ENCODE peak calls at places on chromosomes 7 and 10, in nine cellular contexts. A is left ventricle myocardium inferior; V is tibial artery; M is GM23248; Q is SK-N-SH; Z is esophagus squamous epithelium; Y is IMR-90; T is CD8-positive, alpha-beta T cell; D is body of pancreas. P is an unnamed sample.

GRCh38 chr7:134908289-134908688 is 78.0 kb upstream of the AGBL3 start:
- DNase-seq in A (no peak), V (no peak), M (peak; percentile 86), Q (no peak), Z (no peak), Y (peak; percentile 85), T (no peak), D (no peak), P (no peak)

GRCh38 chr10:109992485-109992884 is 15.3 kb upstream of the ADD3 start:
- DNase-seq in A (no peak), V (no peak), M (peak; percentile 82), Q (no peak), Z (no peak), Y (peak; percentile 86), T (no peak), D (no peak), P (no peak)

GRCh38 chr10:24617771-24618396 is 105.8 kb downstream of the ARHGAP21 start:
- DNase-seq in A (peak; percentile 52), V (peak; percentile 36), M (peak; percentile 69), Q (peak; percentile 14), Z (no peak), Y (peak; percentile 31), T (peak; percentile 3), D (peak; percentile 63), P (peak; percentile 68)

GRCh38 chr7:154631162-154631561 is 371.8 kb downstream of the PAXIP1 start:
- DNase-seq in A (no peak), V (no peak), M (no peak), Q (no peak), Z (no peak), Y (no peak), T (no peak), D (no peak), P (no peak)

GRCh38 chr7:116122972-116123595 is 87.3 kb upstream of the TES start:
- DNase-seq in A (no peak), V (no peak), M (peak; percentile 77), Q (peak; percentile 17), Z (no peak), Y (peak; percentile 66), T (no peak), D (no peak), P (no peak)

GRCh38 chr10:22988581-22989360 is 60.9 kb downstream of the ARMC3 start:
- DNase-seq in A (peak; percentile 27), V (peak; percentile 38), M (peak; percentile 78), Q (peak; percentile 72), Z (no peak), Y (peak; percentile 47), T (peak; percentile 46), D (peak; percentile 65), P (no peak)

GRCh38 chr7:74656911-74657691 is 417 bp upstream of the GTF2I start:
- DNase-seq in A (peak; percentile 99), V (peak; percentile 98), M (peak; percentile 99), Q (peak; percentile 98), Z (peak; percentile 90), Y (peak; percentile 95), T (peak; percentile 95), D (peak; percentile 98), P (peak; percentile 99)

GRCh38 chr10:52951819-52952218 is 179.2 kb upstream of the MBL2 start:
- DNase-seq in A (peak; percentile 25), V (no peak), M (peak; percentile 42), Q (no peak), Z (no peak), Y (peak; percentile 57), T (no peak), D (peak; percentile 66), P (peak; percentile 62)

GRCh38 chr10:37860494-37861190 is 3.2 kb upstream of the ZNF248 start:
- DNase-seq in A (no peak), V (no peak), M (peak; percentile 78), Q (no peak), Z (no peak), Y (peak; percentile 82), T (no peak), D (no peak), P (no peak)

GRCh38 chr10:98485959-98486358 is 39.2 kb upstream of the HPS1 start:
- DNase-seq in A (no peak), V (no peak), M (peak; percentile 65), Q (no peak), Z (no peak), Y (peak; percentile 35), T (no peak), D (no peak), P (no peak)

GRCh38 chr10:6504296-6504695 is 75.8 kb downstream of the PRKCQ start:
- DNase-seq in A (no peak), V (no peak), M (no peak), Q (no peak), Z (no peak), Y (no peak), T (no peak), D (no peak), P (no peak)

DNA sequence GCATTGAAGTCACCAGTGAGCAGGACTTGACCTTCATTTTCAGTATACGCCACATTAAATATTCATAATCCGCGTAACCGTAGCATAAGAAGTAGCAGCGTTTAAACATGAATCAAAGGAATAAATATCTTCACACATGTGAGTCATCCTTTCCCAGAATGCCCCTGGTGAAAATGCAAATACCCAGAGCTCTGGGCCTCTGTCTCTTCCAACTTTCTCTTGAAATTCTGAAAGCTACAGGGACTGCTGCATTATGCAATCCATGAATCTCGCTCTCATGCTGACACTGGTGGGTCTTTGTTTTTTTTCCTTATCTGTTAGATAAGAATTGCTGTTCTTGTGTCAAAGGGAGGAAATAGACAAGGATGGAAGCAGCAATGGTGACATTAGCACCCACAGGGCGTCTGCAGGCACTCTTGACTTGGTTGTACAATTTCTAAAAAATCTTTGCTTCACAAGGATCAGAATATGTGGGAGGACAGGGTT is 390.5 kb downstream of the KCNMA1 start:
- DNase-seq in A (no peak), V (peak; percentile 39), M (no peak), Q (no peak), Z (no peak), Y (peak; percentile 77), T (no peak), D (no peak), P (no peak)
- H3K4me1 ChIP-seq in A (peaks cover 7% of the 10 kb centered on the region), V (peaks cover 40% of the 10 kb centered on the region), M (peaks cover 32% of the 10 kb centered on the region), Q (peaks cover 21% of the 10 kb centered on the region), Z (peaks cover 29% of the 10 kb centered on the region), Y (peaks cover 16% of the 10 kb centered on the region), T (peaks cover 7% of the 10 kb centered on the region), D (peaks cover 37% of the 10 kb centered on the region), P (no peaks in the 10 kb centered on the region)

DNA sequence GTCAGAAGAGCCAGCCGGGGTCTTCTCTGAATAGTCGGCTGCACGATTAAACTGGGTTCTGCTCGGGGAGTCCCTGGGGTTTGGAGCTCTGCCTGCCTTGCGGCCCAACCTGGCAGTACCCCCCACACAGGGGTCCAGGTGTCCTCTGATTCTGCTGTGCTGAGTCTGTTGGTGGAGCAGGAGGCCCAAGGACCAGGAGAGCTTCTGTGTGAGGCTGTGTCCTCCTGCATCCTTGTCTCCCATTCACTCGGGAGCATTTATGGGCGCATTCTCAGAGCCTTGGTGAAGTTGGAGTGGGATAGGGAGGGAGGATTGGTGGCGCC is 14.2 kb downstream of the INPP5A start:
- DNase-seq in A (no peak), V (no peak), M (no peak), Q (no peak), Z (no peak), Y (no peak), T (no peak), D (no peak), P (no peak)
- H3K4me1 ChIP-seq in A (peaks cover 71% of the 10 kb centered on the region), V (peaks cover 42% of the 10 kb centered on the region), M (no peaks in the 10 kb centered on the region), Q (no peaks in the 10 kb centered on the region), Z (peaks cover 11% of the 10 kb centered on the region), Y (no peaks in the 10 kb centered on the region), T (peaks cover 49% of the 10 kb centered on the region), D (peaks cover 29% of the 10 kb centered on the region), P (peaks cover 24% of the 10 kb centered on the region)

DNA sequence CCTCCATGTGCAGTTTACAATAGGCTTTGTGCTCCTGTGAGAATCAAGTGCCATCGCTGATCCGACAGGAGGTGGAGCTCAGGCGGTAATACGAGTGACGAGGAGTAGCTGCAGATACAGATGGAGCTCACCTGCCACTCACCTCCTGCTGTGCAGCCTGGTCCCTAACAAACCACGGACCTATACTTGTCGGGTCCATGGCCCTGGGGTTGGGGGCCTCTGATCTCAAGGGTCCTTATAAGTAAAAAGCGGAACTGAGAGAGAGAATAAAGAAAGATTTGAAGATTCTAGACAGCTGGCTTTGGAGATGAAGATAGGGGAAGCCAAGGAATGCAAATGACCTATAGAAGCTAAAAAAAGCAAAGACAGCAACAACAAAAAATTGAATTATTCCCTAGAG is 130.6 kb downstream of the PLXDC2 start:
- DNase-seq in A (no peak), V (no peak), M (no peak), Q (no peak), Z (no peak), Y (no peak), T (no peak), D (no peak), P (no peak)
- H3K4me1 ChIP-seq in A (peaks cover 51% of the 10 kb centered on the region), V (peaks cover 47% of the 10 kb centered on the region), M (no peaks in the 10 kb centered on the region), Q (no peaks in the 10 kb centered on the region), Z (peaks cover 16% of the 10 kb centered on the region), Y (no peaks in the 10 kb centered on the region), T (no peaks in the 10 kb centered on the region), D (no peaks in the 10 kb centered on the region), P (no peaks in the 10 kb centered on the region)

DNA sequence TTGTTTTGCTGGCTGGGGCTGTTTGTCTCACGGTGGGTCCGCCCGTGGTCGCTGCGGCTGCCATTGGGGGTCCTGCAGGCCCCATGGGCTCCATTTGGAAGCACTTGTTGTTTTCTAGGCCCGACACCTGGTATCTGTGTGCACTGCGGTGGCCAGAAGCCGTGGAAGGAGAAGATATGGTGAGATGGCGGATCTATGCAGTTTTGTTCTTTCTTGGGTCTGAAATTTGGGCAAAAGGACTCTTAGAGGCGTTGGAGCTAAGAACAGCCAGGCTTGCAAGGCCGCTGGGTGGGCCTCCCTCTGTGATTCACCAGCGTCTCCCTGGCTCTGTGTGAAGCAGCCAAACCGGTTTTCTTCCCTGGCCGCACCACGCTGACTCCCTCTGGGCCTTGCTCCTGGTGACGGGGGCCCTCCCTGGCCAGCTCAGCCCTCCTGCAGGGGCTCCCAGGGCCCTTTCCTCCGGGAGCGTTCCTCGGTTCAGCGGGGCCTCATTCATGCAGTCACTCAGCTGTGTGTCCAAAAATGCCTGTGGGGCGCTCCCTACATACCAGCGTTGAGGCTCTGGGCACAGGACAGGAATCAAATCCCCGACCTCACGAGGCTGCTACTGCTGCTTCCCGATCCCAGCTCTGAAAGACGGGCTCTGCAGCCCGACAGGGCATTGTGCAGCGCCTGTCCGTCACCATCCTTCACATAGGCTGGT is 109.7 kb upstream of the SHH start:
- DNase-seq in A (no peak), V (no peak), M (no peak), Q (no peak), Z (no peak), Y (no peak), T (no peak), D (peak; percentile 41), P (peak; percentile 74)
- H3K4me1 ChIP-seq in A (no peaks in the 10 kb centered on the region), V (peaks cover 5% of the 10 kb centered on the region), M (no peaks in the 10 kb centered on the region), Q (peaks cover 5% of the 10 kb centered on the region), Z (peaks cover 24% of the 10 kb centered on the region), Y (peaks cover 14% of the 10 kb centered on the region), T (no peaks in the 10 kb centered on the region), D (peaks cover 24% of the 10 kb centered on the region), P (no peaks in the 10 kb centered on the region)

GRCh38 chr7:105978974-105979373 is 15.9 kb downstream of the CDHR3 start:
- DNase-seq in A (no peak), V (no peak), M (no peak), Q (no peak), Z (no peak), Y (no peak), T (no peak), D (no peak), P (no peak)
- H3K4me1 ChIP-seq in A (peaks cover 39% of the 10 kb centered on the region), V (no peaks in the 10 kb centered on the region), M (no peaks in the 10 kb centered on the region), Q (no peaks in the 10 kb centered on the region), Z (no peaks in the 10 kb centered on the region), Y (peaks cover 3% of the 10 kb centered on the region), T (no peaks in the 10 kb centered on the region), D (peaks cover 9% of the 10 kb centered on the region), P (no peaks in the 10 kb centered on the region)